ENCODE peak calls at places on chromosomes 5 and 9, in four cellular contexts. X is neural progenitor cell, M is Peyer's patch, D is gastrocnemius medialis. U is an unnamed sample.

GRCh38 chr5:36721664-36722063 is 115.3 kb downstream of the SLC1A3 start:
- DNase-seq in X (no peak), M (no peak), D (no peak), U (no peak)

GRCh38 chr5:59599729-59600128 is 293.8 kb downstream of the PDE4D start:
- DNase-seq in X (no peak), M (no peak), D (no peak), U (no peak)

GRCh38 chr5:14503017-14503680 is 78.4 kb upstream of the OTULINL start:
- DNase-seq in X (no peak), M (no peak), D (peak; percentile 64), U (no peak)

GRCh38 chr9:103798620-103799019 is 295.5 kb upstream of the SMC2 start:
- DNase-seq in X (no peak), M (no peak), D (no peak), U (no peak)

GRCh38 chr5:31478901-31479300 is 53.0 kb downstream of the DROSHA start:
- DNase-seq in X (no peak), M (no peak), D (no peak), U (no peak)

GRCh38 chr9:135282001-135282731 is 194.7 kb downstream of the OLFM1 start:
- DNase-seq in X (no peak), M (no peak), D (peak; percentile 25), U (no peak)

GRCh38 chr9:128415222-128415621 is 5.4 kb upstream of the CERCAM start:
- DNase-seq in X (no peak), M (no peak), D (no peak), U (no peak)

GRCh38 chr5:158755971-158756370 is 343.7 kb downstream of the EBF1 start:
- DNase-seq in X (no peak), M (no peak), D (no peak), U (no peak)

GRCh38 chr5:147410496-147411395 is 99.1 kb downstream of the DPYSL3 start:
- DNase-seq in X (no peak), M (no peak), D (no peak), U (no peak)

GRCh38 chr5:161602739-161603138 is 56.2 kb upstream of the GABRB2 start:
- DNase-seq in X (no peak), M (no peak), D (no peak), U (no peak)

DNA sequence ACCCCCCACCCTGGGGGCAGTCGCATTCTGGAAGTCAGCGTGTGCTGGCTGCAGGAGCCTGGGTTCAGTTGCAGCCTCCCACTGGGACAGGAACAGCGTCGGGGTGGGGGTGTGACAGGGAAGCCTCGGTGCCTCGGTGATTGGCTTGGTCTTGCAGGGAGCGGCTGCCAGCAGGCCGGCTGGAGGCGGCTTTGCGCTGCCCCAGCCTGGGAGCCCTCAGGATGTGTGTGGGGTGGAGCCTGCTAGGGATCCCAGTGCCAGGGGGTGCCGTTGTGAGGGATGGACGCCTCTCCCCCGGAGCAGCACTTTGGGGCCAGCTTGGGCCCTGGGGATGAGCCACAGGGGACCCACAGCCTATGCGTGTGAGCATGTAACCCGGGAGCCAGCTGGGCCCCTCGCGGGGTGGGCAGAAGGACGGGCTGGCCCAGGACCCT is 101.3 kb downstream of the RGS3 start:
- DNase-seq in X (peak; percentile 73), M (no peak), D (peak; percentile 45), U (no peak)
- H3K4me3 ChIP-seq in X (peak overlapping the region; percentile 43), M (peak overlapping the region; percentile 20), D (peak overlapping the region; percentile 52), U (no peak overlapping the region)

GRCh38 chr5:142357469-142358090 is 32.8 kb upstream of the SPRY4 start:
- DNase-seq in X (no peak), M (no peak), D (no peak), U (no peak)

GRCh38 chr5:142358648-142359047 is 33.8 kb upstream of the SPRY4 start:
- DNase-seq in X (no peak), M (no peak), D (no peak), U (no peak)

GRCh38 chr5:142360607-142361120 is 35.8 kb upstream of the SPRY4 start:
- DNase-seq in X (peak; percentile 56), M (no peak), D (no peak), U (no peak)

GRCh38 chr5:142358121-142358520 is 33.3 kb upstream of the SPRY4 start:
- DNase-seq in X (no peak), M (no peak), D (no peak), U (no peak)

DNA sequence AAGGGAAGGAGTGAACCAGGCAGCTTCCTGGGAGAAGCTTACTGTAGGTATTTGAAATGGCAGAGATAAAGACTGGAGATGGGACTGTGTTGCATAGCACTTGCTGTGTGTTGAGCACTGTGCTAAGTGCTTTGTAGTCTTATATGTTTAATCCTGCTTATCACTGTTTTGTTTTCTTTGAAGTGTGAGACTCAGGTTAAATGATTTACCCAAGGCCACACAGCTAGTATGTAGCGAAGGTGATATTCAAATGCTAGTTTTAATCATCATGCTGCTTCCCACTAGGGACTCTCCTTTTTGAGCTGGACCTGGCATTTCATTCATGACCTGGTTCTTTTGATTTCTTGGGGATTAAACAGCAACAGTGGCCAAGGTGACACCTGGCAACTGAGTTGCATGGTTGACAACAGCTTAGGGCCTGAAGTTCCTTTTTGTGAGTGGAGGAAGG is 35.3 kb upstream of the SPRY4 start:
- DNase-seq in X (no peak), M (no peak), D (no peak), U (no peak)
- H3K27ac ChIP-seq in X (no peak overlapping the region), M (no peak overlapping the region), D (no peak overlapping the region), U (no peak overlapping the region)

DNA sequence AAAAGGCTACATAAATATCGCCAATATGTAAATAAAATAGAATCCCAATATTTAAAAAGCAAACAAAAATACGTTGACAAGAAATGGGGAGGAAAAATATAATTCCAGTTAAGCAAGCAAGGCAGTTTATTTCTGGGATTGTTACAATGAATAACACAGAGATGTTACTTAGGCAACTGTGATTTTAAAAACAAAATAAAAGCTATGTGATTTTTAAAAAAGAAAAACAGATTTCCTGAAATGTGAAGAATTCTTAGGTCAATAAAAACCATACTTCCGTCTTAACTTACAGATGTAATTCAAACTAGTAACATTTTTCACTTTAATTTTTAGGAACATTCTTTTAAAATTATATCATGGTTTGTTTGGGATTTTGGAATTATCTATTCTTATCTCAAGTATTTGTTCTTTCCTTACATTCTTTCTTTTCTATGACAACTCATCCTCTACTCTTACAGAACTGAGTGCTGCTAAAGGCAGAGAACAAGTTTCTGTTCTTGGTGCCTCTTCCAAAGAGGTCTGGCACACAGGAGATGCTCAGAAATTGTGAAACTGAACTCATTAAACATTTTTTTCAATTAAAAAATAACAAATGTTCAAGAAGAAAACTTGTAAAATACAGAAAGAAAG is 159.5 kb downstream of the RAPGEF6 start:
- DNase-seq in X (no peak), M (no peak), D (no peak), U (no peak)
- H3K4me3 ChIP-seq in X (no peak overlapping the region), M (no peak overlapping the region), D (no peak overlapping the region), U (no peak overlapping the region)

GRCh38 chr9:5450360-5451051 is at the start of gene CD274:
- DNase-seq in X (peak; percentile 89), M (peak; percentile 78), D (peak; percentile 91), U (peak; percentile 71)
- H3K27ac ChIP-seq in X (no peak within 1 kb of the TSS), M (peak within 1 kb of the TSS; percentile 81), D (peak within 1 kb of the TSS; percentile 71), U (peak within 1 kb of the TSS; percentile 89)

DNA sequence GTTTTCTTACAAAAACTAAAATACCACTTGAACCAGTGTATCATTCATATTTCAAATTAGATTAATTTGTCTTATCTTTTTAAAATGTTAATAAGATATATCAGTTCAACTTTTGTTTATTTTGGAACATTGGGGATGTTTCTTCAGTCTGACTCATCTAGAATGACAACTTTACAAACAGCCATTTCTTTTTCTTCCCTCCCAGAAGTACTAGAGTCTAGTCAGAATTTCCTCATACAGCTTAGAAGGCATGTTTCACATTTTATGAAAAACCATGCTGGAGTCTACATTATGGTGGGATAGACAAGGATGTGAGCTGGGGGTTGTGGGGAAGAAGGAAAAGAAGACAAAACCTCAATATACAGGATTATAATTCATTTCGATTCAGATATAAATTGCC is 262.5 kb downstream of the NFIB start:
- DNase-seq in X (no peak), M (no peak), D (no peak), U (no peak)
- H3K4me3 ChIP-seq in X (no peak overlapping the region), M (no peak overlapping the region), D (no peak overlapping the region), U (no peak overlapping the region)

GRCh38 chr9:92234503-92234902 is 59.0 kb downstream of the IARS1 start:
- DNase-seq in X (no peak), M (no peak), D (no peak), U (no peak)
- H3K27ac ChIP-seq in X (no peak overlapping the region), M (no peak overlapping the region), D (no peak overlapping the region), U (no peak overlapping the region)

DNA sequence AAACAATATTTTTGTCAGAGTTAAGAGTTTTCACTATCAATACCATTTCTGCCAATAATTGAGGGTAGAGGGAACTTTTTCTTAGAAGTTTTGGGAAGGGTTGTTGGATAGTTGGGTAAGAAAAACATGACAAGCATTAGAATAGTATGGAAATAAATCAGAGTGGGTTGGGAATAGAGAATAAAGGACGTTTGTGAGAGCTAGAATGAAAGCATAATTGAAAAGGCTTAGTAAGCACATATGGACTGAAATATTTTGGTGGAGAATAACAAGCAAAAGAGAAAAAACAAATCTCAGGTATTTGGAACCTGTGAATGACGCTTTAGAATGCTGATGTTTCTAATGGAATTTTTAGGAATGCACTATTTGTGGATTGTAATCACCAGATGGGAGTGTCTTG is 262.9 kb upstream of the EDIL3 start:
- DNase-seq in X (no peak), M (no peak), D (no peak), U (no peak)
- H3K4me3 ChIP-seq in X (no peak overlapping the region), M (no peak overlapping the region), D (no peak overlapping the region), U (no peak overlapping the region)

U was measured in CD4-positive, CD25-positive, alpha-beta regulatory T cell.